ENCODE peak calls at places on chromosomes 1 and 21, in five cellular contexts. U is HCT116, R is H54, V is GM12892, N is HepG2. S is an unnamed sample.
A peak's percentile ranks its signal among the peaks of the same experiment; 100 is the strongest.

GRCh38 chr21:19239696-19240095 is 836.1 kb upstream of the TMPRSS15 start:
- DNase-seq in U (no peak), R (no peak), V (no peak), N (no peak), S (no peak)

GRCh38 chr1:208139434-208140086 is 104.6 kb downstream of the PLXNA2 start:
- DNase-seq in U (no peak), R (no peak), V (no peak), N (no peak), S (no peak)

GRCh38 chr1:219041141-219041540 is 132.5 kb upstream of the LYPLAL1 start:
- DNase-seq in U (no peak), R (no peak), V (no peak), N (no peak), S (no peak)

GRCh38 chr1:150578278-150579109 is 916 bp downstream of the MCL1 start:
- DNase-seq in U (no peak), R (no peak), V (no peak), N (peak; percentile 72), S (no peak)

GRCh38 chr1:227916655-227917054 is 31.1 kb downstream of the WNT9A start:
- DNase-seq in U (no peak), R (no peak), V (no peak), N (no peak), S (no peak)

GRCh38 chr1:54218883-54219687 is 19.1 kb downstream of the MRPL37 start:
- DNase-seq in U (no peak), R (no peak), V (no peak), N (no peak), S (no peak)

GRCh38 chr1:86712088-86712860 is 7.9 kb downstream of the SH3GLB1 start:
- DNase-seq in U (no peak), R (no peak), V (no peak), N (no peak), S (no peak)

GRCh38 chr21:27580276-27580675 is 613.4 kb upstream of the ADAMTS5 start:
- DNase-seq in U (no peak), R (no peak), V (no peak), N (no peak), S (no peak)

GRCh38 chr1:14055442-14056225 is 355.6 kb downstream of the PRDM2 start:
- DNase-seq in U (peak; percentile 4), R (peak; percentile 18), V (no peak), N (no peak), S (no peak)

GRCh38 chr1:203168256-203168786 is 7.3 kb downstream of the MYBPH start:
- DNase-seq in U (no peak), R (no peak), V (no peak), N (no peak), S (no peak)

GRCh38 chr21:25330266-25330665 is 277.0 kb downstream of the MRPL39 start:
- DNase-seq in U (no peak), R (no peak), V (no peak), N (no peak), S (no peak)

GRCh38 chr1:10555635-10556429 is 81.1 kb downstream of the PEX14 start:
- DNase-seq in U (no peak), R (no peak), V (no peak), N (peak; percentile 44), S (no peak)

DNA sequence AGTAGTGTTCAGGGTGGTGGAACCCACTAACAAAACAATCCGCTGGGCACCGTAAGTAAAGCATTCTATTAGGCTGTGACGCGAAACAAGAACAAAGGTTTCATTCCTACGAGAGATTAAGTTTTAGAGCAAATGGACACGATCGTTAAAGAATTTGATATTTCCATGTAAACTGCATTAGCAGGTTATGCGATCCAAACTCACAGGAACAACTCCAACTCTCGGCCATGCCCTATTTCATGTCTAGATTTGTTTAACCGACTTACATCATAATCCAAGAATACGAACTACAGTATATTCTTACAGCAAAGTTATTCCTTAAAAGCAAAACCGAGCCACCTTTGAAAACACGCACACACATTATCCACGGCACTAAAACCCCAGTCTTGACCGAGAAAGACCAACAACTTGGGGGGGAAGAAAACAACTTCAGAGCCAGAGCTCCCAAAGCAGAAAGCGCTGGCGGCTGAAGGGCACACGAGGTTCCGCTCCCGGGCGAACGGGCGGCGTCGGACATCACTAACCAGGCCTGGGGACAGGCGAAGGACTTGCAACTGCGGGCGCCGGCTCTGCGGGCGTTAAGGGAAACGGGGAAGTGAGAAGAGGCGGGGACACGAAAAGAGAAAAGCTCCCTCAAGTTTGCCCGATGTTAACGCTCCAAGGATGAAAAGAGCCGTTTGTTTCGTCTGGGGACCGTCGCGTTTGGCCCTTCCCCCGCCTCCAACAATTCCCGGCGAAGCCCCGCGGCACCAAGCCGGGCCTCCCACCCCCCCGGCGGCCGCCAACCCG is 725 bp downstream of the B3GALNT2 start:
- DNase-seq in U (no peak), R (peak; percentile 10), V (no peak), N (peak; percentile 35), S (no peak)
- TF ChIP-seq POLR2A in U (no peak), R (no peak), V (no peak), N (no peak), S (no peak)

GRCh38 chr1:180617769-180618168 is 14.1 kb upstream of the XPR1 start:
- DNase-seq in U (no peak), R (no peak), V (no peak), N (no peak), S (no peak)
- TF ChIP-seq POLR2A in U (no peak), R (no peak), V (no peak), N (no peak), S (no peak)

DNA sequence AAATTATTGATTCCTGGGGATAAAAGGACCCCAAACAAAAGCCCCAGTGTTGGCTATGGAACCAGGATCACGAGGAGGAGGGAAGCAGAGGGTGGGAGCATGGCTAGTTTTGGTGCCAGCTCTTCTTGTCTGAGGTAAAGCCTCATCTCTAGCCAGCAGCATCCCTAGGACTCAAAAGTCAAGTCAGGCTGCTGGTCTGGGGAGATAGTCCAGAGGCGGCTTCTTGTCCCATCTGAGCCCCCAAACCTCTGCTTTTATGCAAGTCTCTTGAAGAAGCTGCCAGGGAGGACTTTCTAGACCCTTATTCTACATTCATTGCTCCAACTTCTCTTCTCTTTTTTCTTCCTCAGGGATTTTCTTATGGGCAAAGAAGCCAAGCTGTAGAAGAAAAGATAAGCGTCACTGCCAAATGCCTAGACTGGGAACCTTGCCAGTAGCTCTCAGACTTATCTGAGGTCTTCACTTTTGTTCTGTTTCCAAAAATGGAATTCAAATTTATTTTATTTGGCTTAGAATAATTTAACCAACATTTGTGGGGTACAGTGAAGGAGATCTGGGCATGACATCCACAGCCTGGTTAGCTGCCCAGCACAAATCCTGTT is 6.9 kb upstream of the ANKRD35 start:
- DNase-seq in U (no peak), R (no peak), V (no peak), N (no peak), S (no peak)
- TF ChIP-seq POLR2A in U (no peak), R (no peak), V (no peak), N (no peak), S (no peak)

GRCh38 chr1:181704556-181704955 is 221.2 kb downstream of the CACNA1E start:
- DNase-seq in U (no peak), R (no peak), V (no peak), N (no peak), S (no peak)
- TF ChIP-seq POLR2A in U (no peak), R (no peak), V (no peak), N (no peak), S (no peak)

DNA sequence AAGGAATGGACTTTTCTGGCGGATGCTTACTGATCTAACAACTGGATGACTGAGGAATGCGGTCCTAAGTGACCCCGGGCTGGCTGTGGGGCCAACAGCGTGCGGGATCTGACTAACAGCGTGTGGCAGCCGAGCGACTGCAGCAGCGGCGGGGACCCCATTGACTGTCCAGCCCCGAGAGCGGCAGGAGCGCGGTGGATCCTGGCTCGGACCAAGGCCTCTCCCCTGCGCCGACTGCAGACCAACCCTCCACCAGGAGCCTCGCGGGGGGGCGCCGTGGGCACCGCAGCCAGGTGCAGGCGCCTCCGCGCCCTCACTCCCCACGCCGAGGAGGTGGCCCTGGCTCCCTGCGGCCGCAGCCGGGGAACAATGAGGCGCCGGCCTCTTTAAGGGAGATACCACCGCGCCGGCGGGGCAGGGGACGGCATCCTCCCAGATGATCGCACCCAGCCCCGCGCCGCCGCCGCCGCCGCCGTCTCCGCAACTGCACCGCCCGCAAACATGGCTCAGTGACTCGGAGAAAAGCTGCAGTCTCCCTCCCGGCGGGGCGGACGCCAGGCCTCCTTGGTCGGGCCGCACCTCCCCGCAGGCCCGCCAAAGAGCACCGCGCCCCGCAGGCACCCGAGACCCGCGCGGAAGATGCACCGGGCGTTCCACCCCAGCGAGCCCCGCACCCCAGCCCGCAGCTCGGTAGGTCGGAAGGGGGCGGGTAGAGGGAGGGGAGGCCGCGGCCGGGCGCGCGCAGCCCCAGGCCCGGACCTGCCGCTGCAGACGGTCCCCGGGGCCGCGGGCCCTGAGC is 694 bp upstream of the PDIK1L start:
- DNase-seq in U (peak; percentile 48), R (peak; percentile 45), V (peak; percentile 73), N (peak; percentile 48), S (no peak)
- TF ChIP-seq POLR2A in U (peak; percentile 25), R (no peak), V (peak; percentile 40), N (peak; percentile 42), S (no peak)

DNA sequence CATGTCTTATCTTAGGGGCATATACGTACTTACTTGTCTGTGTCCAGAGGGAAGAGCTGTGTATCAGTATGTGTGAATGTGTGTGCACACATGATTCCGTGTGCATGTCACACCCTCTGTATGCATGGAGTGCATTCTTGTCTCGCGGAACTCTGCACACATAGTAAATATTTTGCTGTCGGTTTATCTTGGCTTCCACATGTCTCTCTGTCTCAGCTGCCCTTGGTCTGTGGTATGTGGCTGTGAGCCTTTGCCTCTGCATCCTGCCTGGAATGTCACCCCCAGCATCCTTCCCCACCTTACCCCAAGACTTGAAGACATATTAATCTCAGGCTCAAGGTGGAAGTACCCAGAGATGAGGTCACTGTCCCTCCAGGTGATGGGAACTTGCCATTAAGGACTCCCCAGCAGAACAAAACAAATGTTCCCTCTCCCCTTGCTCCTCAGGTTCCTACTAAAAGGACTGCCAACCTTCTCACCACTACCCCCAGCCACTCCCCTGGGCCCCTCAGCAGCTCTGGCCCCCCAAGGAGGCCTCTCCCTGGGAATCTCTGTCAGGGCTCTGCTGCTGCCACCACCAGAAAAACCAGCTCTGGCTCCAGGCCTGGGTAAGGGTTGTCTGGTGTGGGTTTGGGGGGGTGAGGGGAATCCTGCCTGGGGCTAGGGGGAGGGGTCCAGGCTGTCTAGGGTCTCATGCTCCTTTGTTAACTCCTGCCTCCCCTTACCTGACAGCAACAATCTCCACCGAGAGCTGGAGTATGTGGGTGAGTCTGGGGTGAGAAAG is 5.0 kb downstream of the NECTIN4 start:
- DNase-seq in U (no peak), R (no peak), V (no peak), N (no peak), S (no peak)
- TF ChIP-seq POLR2A in U (no peak), R (no peak), V (no peak), N (no peak), S (no peak)

S was measured in esophagus squamous epithelium.